ENCODE peak calls at places on chromosomes 11 and 22, in seven cellular contexts. One of them, this sample, is unnamed.

GRCh38 chr11:71197096-71197495 is 55.3 kb downstream of the SHANK2 start:
- DNase-seq in HFFc6: no peak
- DNase-seq in left ventricle myocardium inferior: no peak
- DNase-seq in WTC11: no peak
- DNase-seq in heart right ventricle: no peak
- DNase-seq in RWPE1: no peak
- DNase-seq in progenitor cell of endocrine pancreas: no peak
- DNase-seq in this sample: peak

GRCh38 chr22:36930041-36930935 is 16.9 kb downstream of the CSF2RB start:
- DNase-seq in HFFc6: no peak
- DNase-seq in RWPE1: no peak
- DNase-seq in WTC11: no peak
- DNase-seq in heart right ventricle: no peak
- DNase-seq in progenitor cell of endocrine pancreas: no peak
- DNase-seq in left ventricle myocardium inferior: no peak
- DNase-seq in this sample: no peak

GRCh38 chr11:26285593-26285992 is 46.3 kb upstream of the ANO3 start:
- DNase-seq in progenitor cell of endocrine pancreas: no peak
- DNase-seq in WTC11: no peak
- DNase-seq in left ventricle myocardium inferior: no peak
- DNase-seq in heart right ventricle: no peak
- DNase-seq in RWPE1: no peak
- DNase-seq in HFFc6: no peak
- DNase-seq in this sample: no peak

GRCh38 chr22:36644333-36644757 is 59.2 kb downstream of the CACNG2 start:
- DNase-seq in WTC11: peak
- DNase-seq in RWPE1: peak
- DNase-seq in heart right ventricle: no peak
- DNase-seq in left ventricle myocardium inferior: no peak
- DNase-seq in HFFc6: peak
- DNase-seq in progenitor cell of endocrine pancreas: peak
- DNase-seq in this sample: peak

GRCh38 chr11:72004515-72005346 is 6.0 kb downstream of the IL18BP start:
- DNase-seq in progenitor cell of endocrine pancreas: no peak
- DNase-seq in HFFc6: no peak
- DNase-seq in heart right ventricle: no peak
- DNase-seq in WTC11: no peak
- DNase-seq in left ventricle myocardium inferior: no peak
- DNase-seq in RWPE1: no peak
- DNase-seq in this sample: no peak

GRCh38 chr11:110971110-110971509 is 258.9 kb upstream of the ARHGAP20 start:
- DNase-seq in WTC11: no peak
- DNase-seq in RWPE1: no peak
- DNase-seq in left ventricle myocardium inferior: no peak
- DNase-seq in progenitor cell of endocrine pancreas: no peak
- DNase-seq in HFFc6: peak
- DNase-seq in heart right ventricle: no peak
- DNase-seq in this sample: peak

GRCh38 chr22:50699001-50699753 is 26.6 kb downstream of the SHANK3 start:
- DNase-seq in WTC11: peak
- DNase-seq in progenitor cell of endocrine pancreas: no peak
- DNase-seq in left ventricle myocardium inferior: peak
- DNase-seq in heart right ventricle: no peak
- DNase-seq in HFFc6: no peak
- DNase-seq in RWPE1: no peak
- DNase-seq in this sample: no peak

GRCh38 chr11:97638825-97639224 is 1249.0 kb downstream of the JRKL start:
- DNase-seq in HFFc6: no peak
- DNase-seq in WTC11: no peak
- DNase-seq in heart right ventricle: no peak
- DNase-seq in RWPE1: no peak
- DNase-seq in left ventricle myocardium inferior: no peak
- DNase-seq in progenitor cell of endocrine pancreas: no peak
- DNase-seq in this sample: no peak

DNA sequence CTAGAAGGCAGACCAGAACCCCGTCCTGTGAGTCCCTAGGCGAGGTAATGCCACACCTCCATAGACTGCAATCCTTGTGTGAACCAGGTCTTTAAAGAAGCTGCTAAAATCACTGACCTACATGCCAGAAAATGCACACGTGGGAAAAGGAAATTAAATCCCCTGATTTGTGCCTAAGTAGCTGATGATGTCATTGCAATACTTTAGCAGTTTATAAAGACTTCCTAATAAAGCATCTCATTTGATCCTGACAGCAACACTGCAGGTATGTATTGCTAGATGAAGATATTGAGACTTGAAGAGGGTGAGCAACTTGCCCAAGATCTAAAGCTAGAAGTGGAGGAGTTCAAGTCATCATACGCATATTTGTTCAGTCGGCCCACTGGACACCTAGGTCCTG is 107.2 kb downstream of the RRAS2 start:
- DNase-seq in WTC11: no peak
- DNase-seq in left ventricle myocardium inferior: no peak
- DNase-seq in progenitor cell of endocrine pancreas: no peak
- DNase-seq in RWPE1: no peak
- DNase-seq in HFFc6: no peak
- DNase-seq in heart right ventricle: no peak
- DNase-seq in this sample: no peak
- TF ChIP-seq CTCF in WTC11: no peak
- TF ChIP-seq CTCF in left ventricle myocardium inferior: no peak
- TF ChIP-seq CTCF in progenitor cell of endocrine pancreas: no peak
- TF ChIP-seq CTCF in RWPE1: no peak
- TF ChIP-seq CTCF in HFFc6: no peak
- TF ChIP-seq CTCF in heart right ventricle: no peak
- TF ChIP-seq CTCF in this sample: no peak

DNA sequence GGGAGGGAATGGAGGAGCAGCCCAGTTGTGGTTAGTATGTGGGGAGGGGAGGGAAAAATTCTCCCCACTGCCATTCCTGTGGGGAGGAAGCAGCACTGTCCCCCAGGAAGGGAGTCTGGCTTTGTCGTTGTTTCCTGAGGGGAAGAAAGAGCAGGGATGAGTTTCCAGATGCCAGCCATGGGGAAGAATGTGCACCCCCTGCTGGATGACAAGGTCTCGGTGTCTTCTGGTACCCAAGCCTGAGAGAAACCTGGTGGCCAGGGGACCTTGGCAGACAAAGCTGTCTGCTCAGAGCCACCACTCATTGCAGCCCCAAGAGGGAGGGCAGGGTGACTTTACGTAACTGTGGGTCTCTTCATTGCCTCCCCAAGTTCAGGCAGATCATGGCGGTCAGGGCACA is 81.3 kb upstream of the CD82 start:
- DNase-seq in HFFc6: peak
- DNase-seq in WTC11: peak
- DNase-seq in heart right ventricle: no peak
- DNase-seq in RWPE1: no peak
- DNase-seq in progenitor cell of endocrine pancreas: no peak
- DNase-seq in left ventricle myocardium inferior: no peak
- DNase-seq in this sample: no peak
- TF ChIP-seq CTCF in HFFc6: peak
- TF ChIP-seq CTCF in WTC11: no peak
- TF ChIP-seq CTCF in heart right ventricle: peak
- TF ChIP-seq CTCF in RWPE1: no peak
- TF ChIP-seq CTCF in progenitor cell of endocrine pancreas: peak
- TF ChIP-seq CTCF in left ventricle myocardium inferior: peak
- TF ChIP-seq CTCF in this sample: peak

DNA sequence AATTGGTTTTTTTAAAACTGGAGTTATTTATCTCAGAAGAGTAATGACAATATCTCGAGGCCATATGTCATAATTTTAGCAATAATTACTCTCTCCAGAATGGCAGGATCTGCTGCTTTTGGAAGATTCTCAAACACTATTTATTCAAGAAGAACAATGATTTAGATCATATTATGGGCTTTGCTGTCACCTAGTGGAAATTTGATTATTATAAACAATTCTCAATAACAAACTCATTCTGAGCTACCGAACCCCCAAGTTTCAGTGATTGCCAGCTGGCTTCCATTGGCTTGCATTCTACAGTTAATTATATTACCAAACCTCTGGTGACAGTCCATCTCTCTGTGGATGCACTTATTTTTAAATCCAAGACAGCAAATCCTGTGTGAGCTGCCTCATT is 27.9 kb upstream of the SLC36A4 start:
- DNase-seq in HFFc6: peak
- DNase-seq in WTC11: no peak
- DNase-seq in heart right ventricle: no peak
- DNase-seq in progenitor cell of endocrine pancreas: no peak
- DNase-seq in left ventricle myocardium inferior: no peak
- DNase-seq in RWPE1: peak
- DNase-seq in this sample: peak
- TF ChIP-seq CTCF in HFFc6: peak
- TF ChIP-seq CTCF in WTC11: no peak
- TF ChIP-seq CTCF in heart right ventricle: peak
- TF ChIP-seq CTCF in progenitor cell of endocrine pancreas: peak
- TF ChIP-seq CTCF in left ventricle myocardium inferior: peak
- TF ChIP-seq CTCF in RWPE1: peak
- TF ChIP-seq CTCF in this sample: no peak

DNA sequence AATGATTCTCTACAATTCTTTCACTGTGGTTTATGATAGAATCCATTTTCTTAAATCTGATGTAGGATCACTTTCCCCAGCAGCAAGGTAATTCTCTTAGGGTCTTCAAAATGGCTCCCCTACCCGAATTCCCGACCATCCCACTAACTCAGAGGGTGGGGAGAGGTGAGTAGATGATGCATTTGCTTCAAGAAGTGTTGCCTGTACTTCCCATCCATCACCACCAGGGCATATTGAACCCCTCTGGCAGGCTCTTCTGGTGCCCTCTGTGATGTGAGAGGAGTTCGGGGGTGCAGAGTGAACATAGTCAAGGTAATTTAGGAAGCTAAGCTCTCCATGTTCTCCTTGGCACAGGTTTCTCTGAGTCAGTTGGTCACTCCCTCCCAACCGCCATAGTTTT is 52.3 kb downstream of the ZNRF3 start:
- DNase-seq in heart right ventricle: no peak
- DNase-seq in WTC11: peak
- DNase-seq in left ventricle myocardium inferior: no peak
- DNase-seq in RWPE1: no peak
- DNase-seq in progenitor cell of endocrine pancreas: no peak
- DNase-seq in HFFc6: no peak
- DNase-seq in this sample: no peak
- TF ChIP-seq CTCF in heart right ventricle: no peak
- TF ChIP-seq CTCF in WTC11: peak
- TF ChIP-seq CTCF in left ventricle myocardium inferior: no peak
- TF ChIP-seq CTCF in RWPE1: no peak
- TF ChIP-seq CTCF in progenitor cell of endocrine pancreas: peak
- TF ChIP-seq CTCF in HFFc6: peak
- TF ChIP-seq CTCF in this sample: peak

This sample was measured in bronchial epithelial cell.